ENCODE peak calls at places on chromosomes 12 and 14, in five cellular contexts. One of them, this sample, is unnamed.

GRCh38 chr12:87813476-87814234 is 215.5 kb downstream of the C12orf50 start:
- DNase-seq in heart right ventricle: no peak
- DNase-seq in ascending aorta: no peak
- DNase-seq in HL-60: no peak
- DNase-seq in cardiac muscle cell: peak; percentile 38
- DNase-seq in this sample: no peak

GRCh38 chr14:81450100-81450531 is 50.0 kb upstream of the STON2 start:
- DNase-seq in heart right ventricle: peak; percentile 58
- DNase-seq in ascending aorta: peak; percentile 68
- DNase-seq in HL-60: no peak
- DNase-seq in cardiac muscle cell: peak; percentile 22
- DNase-seq in this sample: no peak

GRCh38 chr12:89474615-89475014 is 50.0 kb downstream of the GALNT4 start:
- DNase-seq in heart right ventricle: no peak
- DNase-seq in ascending aorta: no peak
- DNase-seq in HL-60: no peak
- DNase-seq in cardiac muscle cell: no peak
- DNase-seq in this sample: no peak

GRCh38 chr12:60100150-60100549 is 504.3 kb downstream of the SLC16A7 start:
- DNase-seq in heart right ventricle: no peak
- DNase-seq in ascending aorta: no peak
- DNase-seq in HL-60: no peak
- DNase-seq in cardiac muscle cell: no peak
- DNase-seq in this sample: no peak

GRCh38 chr14:100427166-100427565 is 104.0 kb downstream of the SLC25A47 start:
- DNase-seq in heart right ventricle: no peak
- DNase-seq in ascending aorta: no peak
- DNase-seq in HL-60: no peak
- DNase-seq in cardiac muscle cell: no peak
- DNase-seq in this sample: no peak

GRCh38 chr14:51652168-51653095 is 722 bp downstream of the FRMD6 start:
- DNase-seq in heart right ventricle: peak; percentile 36
- DNase-seq in ascending aorta: peak; percentile 73
- DNase-seq in HL-60: no peak
- DNase-seq in cardiac muscle cell: no peak
- DNase-seq in this sample: no peak

GRCh38 chr12:108804361-108804949 is 52.9 kb downstream of the SSH1 start:
- DNase-seq in heart right ventricle: peak; percentile 74
- DNase-seq in ascending aorta: peak; percentile 77
- DNase-seq in HL-60: peak; percentile 12
- DNase-seq in cardiac muscle cell: peak; percentile 96
- DNase-seq in this sample: no peak

GRCh38 chr12:16021026-16021425 is 109.9 kb downstream of the DERA start:
- DNase-seq in heart right ventricle: no peak
- DNase-seq in ascending aorta: no peak
- DNase-seq in HL-60: no peak
- DNase-seq in cardiac muscle cell: no peak
- DNase-seq in this sample: no peak

GRCh38 chr12:69666798-69667197 is 32.3 kb downstream of the BEST3 start:
- DNase-seq in heart right ventricle: no peak
- DNase-seq in ascending aorta: no peak
- DNase-seq in HL-60: no peak
- DNase-seq in cardiac muscle cell: no peak
- DNase-seq in this sample: no peak

GRCh38 chr14:76101384-76101783 is 50.3 kb upstream of the GPATCH2L start:
- DNase-seq in heart right ventricle: no peak
- DNase-seq in ascending aorta: no peak
- DNase-seq in HL-60: no peak
- DNase-seq in cardiac muscle cell: peak; percentile 49
- DNase-seq in this sample: no peak

GRCh38 chr12:27309293-27309994 is 23.2 kb upstream of the BMAL2 start:
- DNase-seq in heart right ventricle: no peak
- DNase-seq in ascending aorta: no peak
- DNase-seq in HL-60: no peak
- DNase-seq in cardiac muscle cell: no peak
- DNase-seq in this sample: no peak

GRCh38 chr12:68364893-68365725 is 32.9 kb upstream of the MDM1 start:
- DNase-seq in heart right ventricle: peak; percentile 89
- DNase-seq in ascending aorta: peak; percentile 97
- DNase-seq in HL-60: peak; percentile 100
- DNase-seq in cardiac muscle cell: peak; percentile 99
- DNase-seq in this sample: peak; percentile 87

GRCh38 chr12:110330544-110330943 is 49.5 kb downstream of the ATP2A2 start:
- DNase-seq in heart right ventricle: no peak
- DNase-seq in ascending aorta: no peak
- DNase-seq in HL-60: peak; percentile 51
- DNase-seq in cardiac muscle cell: peak; percentile 73
- DNase-seq in this sample: no peak

GRCh38 chr12:92396647-92397258 is 251.1 kb upstream of the BTG1 start:
- DNase-seq in heart right ventricle: no peak
- DNase-seq in ascending aorta: no peak
- DNase-seq in HL-60: no peak
- DNase-seq in cardiac muscle cell: peak; percentile 7
- DNase-seq in this sample: peak; percentile 10

GRCh38 chr12:109949089-109949488 is 47.1 kb downstream of the GIT2 start:
- DNase-seq in heart right ventricle: no peak
- DNase-seq in ascending aorta: no peak
- DNase-seq in HL-60: no peak
- DNase-seq in cardiac muscle cell: peak; percentile 73
- DNase-seq in this sample: no peak

GRCh38 chr12:31323466-31324115 is 2.4 kb downstream of the SINHCAF start:
- DNase-seq in heart right ventricle: peak; percentile 38
- DNase-seq in ascending aorta: peak; percentile 67
- DNase-seq in HL-60: peak; percentile 68
- DNase-seq in cardiac muscle cell: peak; percentile 19
- DNase-seq in this sample: no peak

GRCh38 chr14:54776361-54777001 is 126.1 kb downstream of the GCH1 start:
- DNase-seq in heart right ventricle: peak; percentile 59
- DNase-seq in ascending aorta: peak; percentile 85
- DNase-seq in HL-60: peak; percentile 88
- DNase-seq in cardiac muscle cell: peak; percentile 59
- DNase-seq in this sample: no peak

GRCh38 chr12:132049876-132050275 is 94.2 kb downstream of the DDX51 start:
- DNase-seq in heart right ventricle: no peak
- DNase-seq in ascending aorta: no peak
- DNase-seq in HL-60: no peak
- DNase-seq in cardiac muscle cell: no peak
- DNase-seq in this sample: no peak

GRCh38 chr12:52263761-52264434 is 10.5 kb upstream of the KRT86 start:
- DNase-seq in heart right ventricle: no peak
- DNase-seq in ascending aorta: no peak
- DNase-seq in HL-60: no peak
- DNase-seq in cardiac muscle cell: no peak
- DNase-seq in this sample: no peak

GRCh38 chr12:90085491-90086274 is 377.0 kb upstream of the ATP2B1 start:
- DNase-seq in heart right ventricle: no peak
- DNase-seq in ascending aorta: no peak
- DNase-seq in HL-60: no peak
- DNase-seq in cardiac muscle cell: peak; percentile 21
- DNase-seq in this sample: no peak

GRCh38 chr14:84375235-84375634 is 1154.7 kb upstream of the FLRT2 start:
- DNase-seq in heart right ventricle: no peak
- DNase-seq in ascending aorta: no peak
- DNase-seq in HL-60: no peak
- DNase-seq in cardiac muscle cell: peak; percentile 22
- DNase-seq in this sample: peak; percentile 0

GRCh38 chr14:104978774-104979691 is 859 bp upstream of the AHNAK2 start:
- DNase-seq in heart right ventricle: no peak
- DNase-seq in ascending aorta: no peak
- DNase-seq in HL-60: no peak
- DNase-seq in cardiac muscle cell: no peak
- DNase-seq in this sample: no peak

GRCh38 chr14:104977008-104977680 is 1.0 kb downstream of the AHNAK2 start:
- DNase-seq in heart right ventricle: no peak
- DNase-seq in ascending aorta: no peak
- DNase-seq in HL-60: no peak
- DNase-seq in cardiac muscle cell: no peak
- DNase-seq in this sample: no peak

GRCh38 chr14:104976198-104977007 is 1.8 kb downstream of the AHNAK2 start:
- DNase-seq in heart right ventricle: peak; percentile 87
- DNase-seq in ascending aorta: peak; percentile 90
- DNase-seq in HL-60: peak; percentile 80
- DNase-seq in cardiac muscle cell: peak; percentile 87
- DNase-seq in this sample: peak; percentile 51

GRCh38 chr14:104979758-104980591 is 1.8 kb upstream of the AHNAK2 start:
- DNase-seq in heart right ventricle: peak; percentile 75
- DNase-seq in ascending aorta: no peak
- DNase-seq in HL-60: no peak
- DNase-seq in cardiac muscle cell: peak; percentile 38
- DNase-seq in this sample: no peak

GRCh38 chr14:104977681-104978647 is at the start of gene AHNAK2:
- DNase-seq in heart right ventricle: peak; percentile 81
- DNase-seq in ascending aorta: peak; percentile 84
- DNase-seq in HL-60: peak; percentile 47
- DNase-seq in cardiac muscle cell: peak; percentile 79
- DNase-seq in this sample: no peak
- H3K4me3 ChIP-seq in heart right ventricle: no peak within 1 kb of the TSS
- H3K4me3 ChIP-seq in ascending aorta: peak within 1 kb of the TSS; percentile 73
- H3K4me3 ChIP-seq in HL-60: peak within 1 kb of the TSS; percentile 10
- H3K4me3 ChIP-seq in cardiac muscle cell: peak within 1 kb of the TSS; percentile 88
- H3K4me3 ChIP-seq in this sample: peak within 1 kb of the TSS; percentile 49

GRCh38 chr12:13362260-13362841 is 165.8 kb downstream of the EMP1 start:
- DNase-seq in heart right ventricle: peak; percentile 34
- DNase-seq in ascending aorta: peak; percentile 67
- DNase-seq in HL-60: peak; percentile 55
- DNase-seq in cardiac muscle cell: peak; percentile 64
- DNase-seq in this sample: no peak
- TF ChIP-seq CTCF in heart right ventricle: peak; percentile 77
- TF ChIP-seq CTCF in ascending aorta: peak; percentile 59
- TF ChIP-seq CTCF in HL-60: peak; percentile 87
- TF ChIP-seq CTCF in cardiac muscle cell: peak; percentile 97
- TF ChIP-seq CTCF in this sample: peak; percentile 98

GRCh38 chr14:89415139-89415538 is 1.9 kb downstream of the FOXN3 start:
- DNase-seq in heart right ventricle: no peak
- DNase-seq in ascending aorta: no peak
- DNase-seq in HL-60: no peak
- DNase-seq in cardiac muscle cell: no peak
- DNase-seq in this sample: no peak
- H3K4me3 ChIP-seq in heart right ventricle: no peak overlapping the region
- H3K4me3 ChIP-seq in ascending aorta: peak overlapping the region; percentile 86
- H3K4me3 ChIP-seq in HL-60: no peak overlapping the region
- H3K4me3 ChIP-seq in cardiac muscle cell: peak overlapping the region; percentile 99
- H3K4me3 ChIP-seq in this sample: peak overlapping the region; percentile 56

DNA sequence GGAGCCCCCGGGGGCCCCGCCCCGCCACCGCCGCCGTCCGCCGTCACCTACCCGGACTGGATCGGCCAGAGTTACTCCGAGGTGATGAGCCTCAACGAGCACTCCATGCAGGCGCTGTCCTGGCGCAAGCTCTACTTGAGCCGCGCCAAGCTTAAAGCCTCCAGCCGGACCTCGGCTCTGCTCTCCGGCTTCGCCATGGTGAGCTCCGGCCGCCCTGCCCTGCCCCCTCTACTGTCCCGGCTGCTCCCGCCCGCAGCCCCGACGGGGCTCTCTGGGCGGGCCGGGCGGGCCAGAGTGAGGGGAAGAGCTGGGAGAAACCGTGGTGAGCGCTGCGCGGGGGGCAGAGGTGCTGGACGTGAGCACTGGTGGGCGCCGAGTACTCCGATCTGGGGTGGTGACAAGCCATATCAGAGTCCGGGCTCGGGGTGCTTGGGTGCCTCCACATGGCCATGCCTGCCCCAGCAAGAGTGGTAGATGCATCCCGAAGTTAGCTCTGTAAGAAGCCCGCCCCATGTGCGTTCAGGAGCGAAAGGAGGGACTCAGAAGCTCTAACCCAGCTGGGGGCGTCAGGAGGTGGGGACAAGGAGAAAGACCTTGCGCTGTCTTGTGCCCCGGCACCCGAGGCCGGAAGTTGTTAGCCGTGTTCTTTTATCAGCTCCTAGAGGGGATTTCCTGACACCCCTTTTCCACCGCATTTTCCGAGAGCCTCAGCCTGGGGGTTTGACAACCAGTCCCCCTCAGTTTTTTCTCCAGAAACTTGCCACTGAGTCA is 708 bp downstream of the ORAI1 start:
- DNase-seq in heart right ventricle: peak; percentile 52
- DNase-seq in ascending aorta: peak; percentile 79
- DNase-seq in HL-60: peak; percentile 68
- DNase-seq in cardiac muscle cell: peak; percentile 75
- DNase-seq in this sample: peak; percentile 29
- TF ChIP-seq CTCF in heart right ventricle: peak; percentile 29
- TF ChIP-seq CTCF in ascending aorta: no peak
- TF ChIP-seq CTCF in HL-60: no peak
- TF ChIP-seq CTCF in cardiac muscle cell: no peak
- TF ChIP-seq CTCF in this sample: no peak

GRCh38 chr12:94174576-94174975 is 26.2 kb downstream of the PLXNC1 start:
- DNase-seq in heart right ventricle: peak; percentile 19
- DNase-seq in ascending aorta: no peak
- DNase-seq in HL-60: peak; percentile 93
- DNase-seq in cardiac muscle cell: no peak
- DNase-seq in this sample: no peak
- H3K4me3 ChIP-seq in heart right ventricle: no peak overlapping the region
- H3K4me3 ChIP-seq in ascending aorta: no peak overlapping the region
- H3K4me3 ChIP-seq in HL-60: no peak overlapping the region
- H3K4me3 ChIP-seq in cardiac muscle cell: no peak overlapping the region
- H3K4me3 ChIP-seq in this sample: no peak overlapping the region

DNA sequence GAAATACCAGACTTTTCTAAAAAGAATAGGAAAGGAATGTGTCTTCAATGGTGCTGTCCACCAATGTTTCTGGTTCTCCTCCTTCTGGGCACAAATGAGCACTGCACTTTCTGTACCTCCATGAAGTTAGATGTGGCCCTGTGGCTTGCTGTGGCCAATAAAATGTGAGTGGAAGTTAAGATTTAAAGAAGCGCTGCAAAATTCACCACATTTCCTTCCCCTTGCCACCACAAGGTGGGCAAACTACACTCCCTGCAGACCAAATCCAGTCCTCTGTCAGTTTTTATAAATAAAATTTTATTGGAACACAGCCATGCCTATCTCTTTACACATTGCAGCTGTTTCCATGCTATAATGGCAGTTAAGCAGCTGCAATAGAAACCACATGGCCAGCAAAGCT is 141.4 kb upstream of the TMPO start:
- DNase-seq in heart right ventricle: no peak
- DNase-seq in ascending aorta: no peak
- DNase-seq in HL-60: no peak
- DNase-seq in cardiac muscle cell: peak; percentile 15
- DNase-seq in this sample: no peak
- TF ChIP-seq CTCF in heart right ventricle: no peak
- TF ChIP-seq CTCF in ascending aorta: no peak
- TF ChIP-seq CTCF in HL-60: no peak
- TF ChIP-seq CTCF in cardiac muscle cell: peak; percentile 25
- TF ChIP-seq CTCF in this sample: peak; percentile 24

GRCh38 chr14:49972840-49973239 is 80.0 kb downstream of the ARF6 start:
- DNase-seq in heart right ventricle: no peak
- DNase-seq in ascending aorta: peak; percentile 74
- DNase-seq in HL-60: no peak
- DNase-seq in cardiac muscle cell: peak; percentile 88
- DNase-seq in this sample: peak; percentile 69

GRCh38 chr14:49972199-49972671 is 79.4 kb downstream of the ARF6 start:
- DNase-seq in heart right ventricle: no peak
- DNase-seq in ascending aorta: no peak
- DNase-seq in HL-60: no peak
- DNase-seq in cardiac muscle cell: peak; percentile 58
- DNase-seq in this sample: peak; percentile 89

GRCh38 chr14:49969961-49970360 is 77.1 kb downstream of the ARF6 start:
- DNase-seq in heart right ventricle: no peak
- DNase-seq in ascending aorta: no peak
- DNase-seq in HL-60: no peak
- DNase-seq in cardiac muscle cell: no peak
- DNase-seq in this sample: no peak

GRCh38 chr14:49970474-49971147 is 77.7 kb downstream of the ARF6 start:
- DNase-seq in heart right ventricle: no peak
- DNase-seq in ascending aorta: no peak
- DNase-seq in HL-60: no peak
- DNase-seq in cardiac muscle cell: peak; percentile 94
- DNase-seq in this sample: no peak

GRCh38 chr14:49971156-49972141 is 78.6 kb downstream of the ARF6 start:
- DNase-seq in heart right ventricle: no peak
- DNase-seq in ascending aorta: no peak
- DNase-seq in HL-60: peak; percentile 66
- DNase-seq in cardiac muscle cell: peak; percentile 73
- DNase-seq in this sample: peak; percentile 38
- H3K4me3 ChIP-seq in heart right ventricle: no peak overlapping the region
- H3K4me3 ChIP-seq in ascending aorta: no peak overlapping the region
- H3K4me3 ChIP-seq in HL-60: no peak overlapping the region
- H3K4me3 ChIP-seq in cardiac muscle cell: no peak overlapping the region
- H3K4me3 ChIP-seq in this sample: peak overlapping the region; percentile 10

This sample was measured in HFF-Myc.